ENCODE peak calls at places on chromosomes 1 and 21, in seven cellular contexts. N, B, Q, H, X, V and Z are unnamed samples.

GRCh38 chr1:159091547-159092397 is 15.2 kb upstream of the AIM2 start:
- DNase-seq in H (no peak), V (peak; percentile 84), B (peak; percentile 18), N (no peak), X (peak; percentile 64), Q (peak; percentile 57), Z (no peak)

GRCh38 chr1:12601690-12602632 is 16.0 kb downstream of the DHRS3 start:
- DNase-seq in V (peak; percentile 95), X (peak; percentile 84), N (no peak), Q (peak; percentile 65), H (peak; percentile 32), B (no peak), Z (no peak)

GRCh38 chr21:38953516-38953915 is 147.8 kb downstream of the ETS2 start:
- DNase-seq in Q (no peak), X (no peak), N (no peak), V (no peak), H (no peak), B (no peak), Z (no peak)

GRCh38 chr1:169601096-169601881 is 15.0 kb upstream of the F5 start:
- DNase-seq in Q (peak; percentile 34), H (no peak), V (peak; percentile 39), X (peak; percentile 66), B (no peak), N (no peak), Z (no peak)

GRCh38 chr1:176374967-176375569 is 87.9 kb upstream of the PAPPA2 start:
- DNase-seq in V (peak; percentile 81), X (peak; percentile 62), N (peak; percentile 53), H (peak; percentile 73), B (peak; percentile 23), Q (peak; percentile 49), Z (peak; percentile 89)

GRCh38 chr1:108016451-108016920 is 51.5 kb upstream of the VAV3 start:
- DNase-seq in B (no peak), N (no peak), H (no peak), Q (peak; percentile 79), X (peak; percentile 13), V (peak; percentile 60), Z (no peak)

GRCh38 chr1:53077599-53077965 is 15.6 kb downstream of the PODN start:
- DNase-seq in N (no peak), V (no peak), Q (no peak), B (no peak), H (no peak), X (no peak), Z (no peak)

GRCh38 chr1:94648225-94649007 is 106.9 kb upstream of the F3 start:
- DNase-seq in V (peak; percentile 98), B (peak; percentile 99), Q (peak; percentile 91), H (no peak), N (peak; percentile 87), X (peak; percentile 6), Z (no peak)

GRCh38 chr1:15568387-15569073 is 16.3 kb downstream of the AGMAT start:
- DNase-seq in X (no peak), Q (no peak), B (no peak), N (no peak), V (no peak), H (no peak), Z (no peak)

GRCh38 chr1:178371236-178371635 is 125.5 kb downstream of the CLEC20A start:
- DNase-seq in B (no peak), Q (no peak), H (no peak), X (peak; percentile 72), N (no peak), V (peak; percentile 58), Z (peak; percentile 31)

GRCh38 chr1:211737115-211738035 is 62.0 kb upstream of the NEK2 start:
- DNase-seq in H (no peak), Q (no peak), V (no peak), B (no peak), N (no peak), X (no peak), Z (no peak)

GRCh38 chr1:17561252-17561558 is 21.7 kb downstream of the ARHGEF10L start:
- DNase-seq in H (no peak), Q (no peak), V (no peak), X (no peak), B (no peak), N (no peak), Z (no peak)

GRCh38 chr1:95957748-95958147 is 723.7 kb downstream of the RWDD3 start:
- DNase-seq in N (no peak), V (peak; percentile 8), B (no peak), H (no peak), X (no peak), Q (no peak), Z (no peak)

GRCh38 chr1:39695011-39695410 is 3.8 kb upstream of the HPCAL4 start:
- DNase-seq in B (no peak), N (no peak), Q (no peak), X (no peak), V (no peak), H (no peak), Z (no peak)

GRCh38 chr1:92585831-92586230 is 99.1 kb upstream of the GFI1 start:
- DNase-seq in V (no peak), Q (peak; percentile 8), N (no peak), H (no peak), B (no peak), X (no peak), Z (no peak)

GRCh38 chr1:191592907-191593306 is 565.4 kb upstream of the RGS18 start:
- DNase-seq in N (no peak), Q (no peak), B (no peak), X (no peak), V (no peak), H (no peak), Z (no peak)

GRCh38 chr1:43549921-43550597 is 19.4 kb downstream of the PTPRF start:
- DNase-seq in B (no peak), V (no peak), Q (peak; percentile 94), N (peak; percentile 95), X (no peak), H (peak; percentile 92), Z (peak; percentile 73)

GRCh38 chr1:151277249-151277648 is 4.8 kb upstream of the ZNF687 start:
- DNase-seq in B (no peak), X (no peak), Q (no peak), H (no peak), V (no peak), N (no peak), Z (no peak)

GRCh38 chr21:44866780-44867179 is 6.7 kb downstream of the PTTG1IP start:
- DNase-seq in N (no peak), V (peak; percentile 41), H (no peak), B (no peak), X (peak; percentile 84), Q (no peak), Z (peak; percentile 63)

GRCh38 chr1:205443585-205444299 is 12.1 kb downstream of the BLACAT1 start:
- DNase-seq in H (no peak), X (no peak), B (no peak), V (no peak), N (no peak), Q (no peak), Z (no peak)

GRCh38 chr1:46130144-46130543 is 2.3 kb downstream of the PIK3R3 start:
- DNase-seq in V (no peak), X (peak; percentile 32), N (no peak), H (no peak), Q (no peak), B (no peak), Z (no peak)

GRCh38 chr1:28910379-28911125 is 3.8 kb upstream of the EPB41 start:
- DNase-seq in H (no peak), V (no peak), B (no peak), X (no peak), Q (no peak), N (no peak), Z (peak; percentile 82)

GRCh38 chr1:9746211-9746610 is 77.6 kb downstream of the CLSTN1 start:
- DNase-seq in B (no peak), V (peak; percentile 51), Q (no peak), H (no peak), N (no peak), X (no peak), Z (no peak)

GRCh38 chr1:46510341-46510997 is 20.8 kb downstream of the DMBX1 start:
- DNase-seq in X (no peak), B (no peak), N (no peak), V (no peak), H (no peak), Q (no peak), Z (no peak)

GRCh38 chr1:225974454-225974853 is 24.7 kb downstream of the SDE2 start:
- DNase-seq in N (no peak), Q (no peak), X (no peak), H (no peak), V (no peak), B (no peak), Z (no peak)

GRCh38 chr1:225973158-225973557 is 26.0 kb downstream of the SDE2 start:
- DNase-seq in V (no peak), B (no peak), X (no peak), Q (peak; percentile 41), H (peak; percentile 82), N (no peak), Z (no peak)

GRCh38 chr1:225977937-225978748 is 21.0 kb downstream of the SDE2 start:
- DNase-seq in X (no peak), B (no peak), Q (no peak), H (no peak), V (no peak), N (no peak), Z (no peak)

DNA sequence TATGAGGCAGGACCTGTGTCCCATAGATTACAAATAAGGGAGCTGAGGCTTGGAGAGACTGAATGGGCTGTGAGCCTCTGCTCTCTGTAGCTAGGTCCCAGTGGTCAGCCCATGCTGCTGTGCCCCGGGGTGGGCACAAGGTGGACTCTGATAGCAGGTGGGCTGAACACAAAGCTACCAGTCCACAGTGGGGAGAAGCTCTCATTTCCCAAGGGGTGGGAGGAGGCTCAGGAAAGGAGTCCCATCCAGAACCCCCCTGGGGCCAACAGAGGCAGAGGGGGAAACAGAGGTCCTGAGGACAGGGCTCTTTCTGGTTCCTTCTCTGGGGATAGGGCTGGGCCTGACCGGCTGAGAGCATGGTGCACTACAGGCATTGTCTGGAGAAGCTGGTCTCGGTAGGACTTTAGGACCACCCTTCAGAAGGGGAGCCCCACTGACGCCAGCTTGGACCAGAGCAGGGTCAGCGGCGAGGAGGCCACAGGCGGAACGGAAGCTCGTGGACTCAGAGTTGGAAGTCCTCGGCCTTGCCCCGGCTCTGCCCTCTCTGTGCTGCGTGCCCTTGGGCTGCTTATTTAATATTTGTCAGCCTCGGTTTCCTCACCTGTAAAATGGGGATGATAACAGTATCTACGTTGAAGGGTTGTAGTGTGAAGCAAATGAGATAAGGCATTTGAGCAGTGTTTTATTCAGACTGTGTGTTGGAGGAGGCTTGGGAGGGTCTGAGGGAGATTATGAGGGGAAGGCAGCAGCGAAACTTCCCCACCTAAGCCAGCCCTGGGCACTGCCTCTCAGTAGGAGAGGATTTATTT is 26.6 kb downstream of the SDE2 start:
- DNase-seq in N (no peak), V (no peak), B (no peak), Q (no peak), H (no peak), X (no peak), Z (no peak)
- TF ChIP-seq CTCF in N (no peak), V (no peak), B (no peak), Q (no peak), H (no peak), X (no peak), Z (no peak)

GRCh38 chr1:110477041-110477440 is 26.1 kb downstream of the PROK1 start:
- DNase-seq in B (peak; percentile 16), H (peak; percentile 25), Q (peak; percentile 85), N (no peak), V (peak; percentile 68), X (peak; percentile 62), Z (no peak)
- TF ChIP-seq CTCF in B (no peak), H (no peak), Q (no peak), N (no peak), V (no peak), X (no peak), Z (no peak)

GRCh38 chr1:157136133-157136532 is 2.1 kb downstream of the ETV3 start:
- DNase-seq in X (no peak), Q (peak; percentile 25), H (no peak), N (no peak), B (no peak), V (no peak), Z (no peak)
- TF ChIP-seq CTCF in X (no peak), Q (no peak), H (no peak), N (no peak), B (no peak), V (peak; percentile 11), Z (no peak)

GRCh38 chr1:183580281-183580682 is 10.0 kb downstream of the NCF2 start:
- DNase-seq in H (no peak), V (peak; percentile 66), Q (no peak), X (peak; percentile 49), N (no peak), B (no peak), Z (no peak)
- TF ChIP-seq CTCF in H (no peak), V (peak; percentile 18), Q (no peak), X (peak; percentile 42), N (no peak), B (peak; percentile 20), Z (no peak)